ENCODE peak calls at places on chromosome 16, in nine cellular contexts. L is astrocyte; R is HTR-8/SVneo; X is stimulated activated CD8-positive, alpha-beta memory T cell treated with anti-CD3 and anti-CD28 coated beads, Interleukin-4, amount 100 ng/mL, for 24 hours; S is cardiac muscle cell; V is CD4-positive, CD25-positive, alpha-beta regulatory T cell; A is LNCaP clone FGC; W is non-pigmented ciliary epithelial cell; U is A549. H is an unnamed sample.

GRCh38 chr16:1293921-1294656 is 15.3 kb upstream of the UBE2I start:
- DNase-seq in U (no peak), R (no peak), X (no peak), W (no peak), L (no peak), S (no peak), V (no peak), A (no peak), H (no peak)

GRCh38 chr16:2912330-2913199 is 834 bp downstream of the FLYWCH1 start:
- DNase-seq in U (no peak), R (peak), W (no peak), V (peak), A (no peak), X (no peak), L (peak), S (peak), H (no peak)

GRCh38 chr16:5504028-5504758 is 406.6 kb upstream of the EEF2KMT start:
- DNase-seq in L (peak), U (no peak), R (no peak), A (no peak), S (no peak), X (no peak), W (no peak), V (no peak), H (no peak)

GRCh38 chr16:65289022-65289421 is 167.2 kb upstream of the CDH11 start:
- DNase-seq in X (no peak), A (no peak), R (no peak), U (no peak), W (no peak), V (no peak), L (no peak), S (no peak), H (no peak)

GRCh38 chr16:55835578-55835977 is 2.7 kb upstream of the CES1 start:
- DNase-seq in W (no peak), R (no peak), L (no peak), S (peak), A (no peak), X (no peak), V (no peak), U (peak), H (no peak)

GRCh38 chr16:80065565-80065964 is 465.0 kb upstream of the MAF start:
- DNase-seq in U (peak), R (no peak), X (no peak), S (no peak), V (no peak), W (no peak), A (no peak), L (no peak), H (no peak)

GRCh38 chr16:50245417-50246298 is 20.7 kb upstream of the ADCY7 start:
- DNase-seq in V (peak), U (peak), L (peak), R (peak), A (no peak), S (peak), W (no peak), X (peak), H (peak)

GRCh38 chr16:70437017-70437581 is 1.8 kb downstream of the ST3GAL2 start:
- DNase-seq in L (peak), U (no peak), R (peak), V (no peak), X (no peak), A (no peak), W (peak), S (peak), H (no peak)

GRCh38 chr16:70594569-70594968 is 51.8 kb upstream of the IL34 start:
- DNase-seq in V (no peak), U (no peak), X (no peak), A (peak), R (no peak), W (no peak), L (no peak), S (no peak), H (no peak)

GRCh38 chr16:59210955-59211541 is 476.9 kb upstream of the GOT2 start:
- DNase-seq in L (peak), R (peak), S (peak), W (peak), A (no peak), U (peak), X (no peak), V (no peak), H (no peak)

GRCh38 chr16:67562918-67563707 is 787 bp downstream of the CTCF start:
- DNase-seq in L (peak), W (no peak), V (peak), R (no peak), U (peak), S (peak), X (peak), A (no peak), H (peak)

GRCh38 chr16:19830902-19831555 is 53.6 kb downstream of the GPRC5B start:
- DNase-seq in W (no peak), V (no peak), X (no peak), S (no peak), A (no peak), U (no peak), R (no peak), L (no peak), H (no peak)

GRCh38 chr16:1614226-1615102 is 2.3 kb downstream of the CRAMP1 start:
- DNase-seq in A (no peak), U (no peak), V (peak), L (no peak), R (peak), S (peak), W (no peak), X (no peak), H (peak)

GRCh38 chr16:58515871-58516767 is 802 bp downstream of the SETD6 start:
- DNase-seq in U (no peak), R (no peak), X (no peak), L (no peak), W (no peak), S (peak), V (peak), A (no peak), H (no peak)

GRCh38 chr16:72066747-72067146 is 3.7 kb downstream of the HPR start:
- DNase-seq in R (peak), W (peak), A (peak), S (peak), L (peak), U (peak), X (no peak), V (peak), H (no peak)

GRCh38 chr16:64434526-64435069 is 687.3 kb downstream of the CDH11 start:
- DNase-seq in L (no peak), V (no peak), R (no peak), A (no peak), W (no peak), X (no peak), U (no peak), S (no peak), H (no peak)

GRCh38 chr16:47037396-47037745 is 63.9 kb upstream of the DNAJA2 start:
- DNase-seq in U (peak), W (no peak), S (peak), X (peak), A (no peak), L (no peak), R (peak), V (peak), H (no peak)

GRCh38 chr16:85556456-85557082 is 56.6 kb upstream of the GSE1 start:
- DNase-seq in V (peak), X (peak), S (peak), W (no peak), U (peak), R (no peak), A (no peak), L (no peak), H (peak)

GRCh38 chr16:68003031-68003430 is 3.7 kb upstream of the DPEP2 start:
- DNase-seq in A (no peak), V (no peak), W (no peak), L (no peak), X (no peak), U (no peak), S (peak), R (no peak), H (no peak)

GRCh38 chr16:57091200-57091989 is 988 bp upstream of the CPNE2 start:
- DNase-seq in X (no peak), R (peak), A (no peak), S (peak), U (peak), V (no peak), L (peak), W (no peak), H (peak)

GRCh38 chr16:68259421-68259820 is 4.9 kb upstream of the SLC7A6 start:
- DNase-seq in U (no peak), V (no peak), S (no peak), X (no peak), A (no peak), R (no peak), L (no peak), W (no peak), H (no peak)

GRCh38 chr16:3065742-3066439 is 451 bp downstream of the IL32 start:
- DNase-seq in S (no peak), U (no peak), A (no peak), L (no peak), R (no peak), W (no peak), X (no peak), V (no peak), H (no peak)

GRCh38 chr16:2428051-2428786 is 1.0 kb upstream of the CCNF start:
- DNase-seq in U (peak), L (no peak), S (peak), V (no peak), W (no peak), A (no peak), R (peak), X (no peak), H (peak)

GRCh38 chr16:76190480-76190879 is 86.7 kb upstream of the CNTNAP4 start:
- DNase-seq in W (no peak), A (no peak), S (no peak), U (no peak), R (no peak), V (no peak), L (no peak), X (no peak), H (no peak)

GRCh38 chr16:11586375-11586855 is 304 bp downstream of the LITAF start:
- DNase-seq in S (no peak), U (no peak), X (no peak), R (no peak), L (no peak), W (no peak), V (no peak), A (no peak), H (no peak)

GRCh38 chr16:77359065-77359502 is 75.8 kb downstream of the ADAMTS18 start:
- DNase-seq in X (no peak), S (peak), V (no peak), L (peak), R (no peak), W (peak), U (peak), A (peak), H (no peak)